ENCODE peak calls at places on chromosomes 6 and 20, in eight cellular contexts. One of them, this sample, is unnamed.

GRCh38 chr20:32772046-32772445 is 9.9 kb downstream of the DNMT3B start:
- DNase-seq in CD8-positive, alpha-beta T cell: no peak
- DNase-seq in osteocyte: no peak
- DNase-seq in HCT116: no peak
- DNase-seq in nucleus accumbens: no peak
- DNase-seq in ovary: no peak
- DNase-seq in effector CD8-positive, alpha-beta T cell: no peak
- DNase-seq in midbrain: no peak
- DNase-seq in this sample: no peak

GRCh38 chr20:11366660-11367059 is 551.0 kb upstream of the BTBD3 start:
- DNase-seq in nucleus accumbens: no peak
- DNase-seq in effector CD8-positive, alpha-beta T cell: no peak
- DNase-seq in osteocyte: no peak
- DNase-seq in midbrain: no peak
- DNase-seq in CD8-positive, alpha-beta T cell: no peak
- DNase-seq in HCT116: no peak
- DNase-seq in ovary: no peak
- DNase-seq in this sample: no peak

GRCh38 chr6:34908194-34908593 is 19.1 kb downstream of the ANKS1A start:
- DNase-seq in osteocyte: no peak
- DNase-seq in ovary: no peak
- DNase-seq in midbrain: no peak
- DNase-seq in HCT116: no peak
- DNase-seq in nucleus accumbens: no peak
- DNase-seq in effector CD8-positive, alpha-beta T cell: no peak
- DNase-seq in CD8-positive, alpha-beta T cell: no peak
- DNase-seq in this sample: no peak

GRCh38 chr20:3123542-3123941 is 36.1 kb downstream of the FASTKD5 start:
- DNase-seq in ovary: no peak
- DNase-seq in CD8-positive, alpha-beta T cell: no peak
- DNase-seq in nucleus accumbens: no peak
- DNase-seq in osteocyte: no peak
- DNase-seq in midbrain: no peak
- DNase-seq in HCT116: no peak
- DNase-seq in effector CD8-positive, alpha-beta T cell: no peak
- DNase-seq in this sample: no peak

GRCh38 chr6:106037060-106037459 is 49.1 kb upstream of the PRDM1 start:
- DNase-seq in CD8-positive, alpha-beta T cell: no peak
- DNase-seq in HCT116: no peak
- DNase-seq in midbrain: no peak
- DNase-seq in ovary: no peak
- DNase-seq in effector CD8-positive, alpha-beta T cell: no peak
- DNase-seq in nucleus accumbens: no peak
- DNase-seq in osteocyte: no peak
- DNase-seq in this sample: no peak

GRCh38 chr20:11271319-11271718 is 597.5 kb upstream of the JAG1 start:
- DNase-seq in CD8-positive, alpha-beta T cell: no peak
- DNase-seq in ovary: no peak
- DNase-seq in midbrain: no peak
- DNase-seq in nucleus accumbens: no peak
- DNase-seq in HCT116: no peak
- DNase-seq in osteocyte: no peak
- DNase-seq in effector CD8-positive, alpha-beta T cell: no peak
- DNase-seq in this sample: peak; percentile 67

GRCh38 chr6:144710207-144710606 is 425.1 kb downstream of the UTRN start:
- DNase-seq in nucleus accumbens: no peak
- DNase-seq in ovary: no peak
- DNase-seq in midbrain: no peak
- DNase-seq in HCT116: no peak
- DNase-seq in effector CD8-positive, alpha-beta T cell: no peak
- DNase-seq in osteocyte: no peak
- DNase-seq in CD8-positive, alpha-beta T cell: no peak
- DNase-seq in this sample: no peak

GRCh38 chr6:71373943-71374342 is 85.3 kb downstream of the OGFRL1 start:
- DNase-seq in effector CD8-positive, alpha-beta T cell: no peak
- DNase-seq in ovary: no peak
- DNase-seq in midbrain: no peak
- DNase-seq in osteocyte: no peak
- DNase-seq in CD8-positive, alpha-beta T cell: no peak
- DNase-seq in HCT116: no peak
- DNase-seq in nucleus accumbens: no peak
- DNase-seq in this sample: no peak

GRCh38 chr6:5946701-5947100 is 60.0 kb downstream of the NRN1 start:
- DNase-seq in midbrain: no peak
- DNase-seq in osteocyte: no peak
- DNase-seq in nucleus accumbens: no peak
- DNase-seq in CD8-positive, alpha-beta T cell: no peak
- DNase-seq in ovary: no peak
- DNase-seq in HCT116: no peak
- DNase-seq in effector CD8-positive, alpha-beta T cell: no peak
- DNase-seq in this sample: no peak

GRCh38 chr6:170456886-170457698 is 96.0 kb downstream of the PSMB1 start:
- DNase-seq in nucleus accumbens: no peak
- DNase-seq in ovary: no peak
- DNase-seq in effector CD8-positive, alpha-beta T cell: no peak
- DNase-seq in HCT116: no peak
- DNase-seq in CD8-positive, alpha-beta T cell: no peak
- DNase-seq in midbrain: no peak
- DNase-seq in osteocyte: no peak
- DNase-seq in this sample: peak; percentile 57

GRCh38 chr6:158605266-158605878 is 39.2 kb downstream of the DYNLT1 start:
- DNase-seq in effector CD8-positive, alpha-beta T cell: peak; percentile 8
- DNase-seq in midbrain: peak; percentile 68
- DNase-seq in ovary: peak; percentile 62
- DNase-seq in osteocyte: no peak
- DNase-seq in nucleus accumbens: no peak
- DNase-seq in CD8-positive, alpha-beta T cell: peak; percentile 52
- DNase-seq in HCT116: peak; percentile 48
- DNase-seq in this sample: peak; percentile 82

GRCh38 chr6:166516256-166516655 is 70.2 kb downstream of the RAMACL start:
- DNase-seq in effector CD8-positive, alpha-beta T cell: no peak
- DNase-seq in HCT116: no peak
- DNase-seq in CD8-positive, alpha-beta T cell: no peak
- DNase-seq in nucleus accumbens: no peak
- DNase-seq in midbrain: no peak
- DNase-seq in osteocyte: no peak
- DNase-seq in ovary: no peak
- DNase-seq in this sample: no peak

GRCh38 chr6:157812425-157813171 is 10.4 kb upstream of the SNX9 start:
- DNase-seq in osteocyte: no peak
- DNase-seq in effector CD8-positive, alpha-beta T cell: no peak
- DNase-seq in ovary: no peak
- DNase-seq in midbrain: no peak
- DNase-seq in CD8-positive, alpha-beta T cell: no peak
- DNase-seq in HCT116: no peak
- DNase-seq in nucleus accumbens: no peak
- DNase-seq in this sample: no peak

GRCh38 chr20:6678101-6678500 is 89.4 kb upstream of the BMP2 start:
- DNase-seq in midbrain: no peak
- DNase-seq in ovary: no peak
- DNase-seq in effector CD8-positive, alpha-beta T cell: no peak
- DNase-seq in HCT116: no peak
- DNase-seq in CD8-positive, alpha-beta T cell: no peak
- DNase-seq in osteocyte: no peak
- DNase-seq in nucleus accumbens: no peak
- DNase-seq in this sample: no peak

GRCh38 chr20:37994512-37994911 is 38.7 kb downstream of the TTI1 start:
- DNase-seq in midbrain: no peak
- DNase-seq in CD8-positive, alpha-beta T cell: no peak
- DNase-seq in HCT116: no peak
- DNase-seq in osteocyte: no peak
- DNase-seq in ovary: no peak
- DNase-seq in effector CD8-positive, alpha-beta T cell: no peak
- DNase-seq in nucleus accumbens: no peak
- DNase-seq in this sample: no peak

GRCh38 chr6:6148192-6148815 is 141.6 kb upstream of the NRN1 start:
- DNase-seq in nucleus accumbens: no peak
- DNase-seq in HCT116: no peak
- DNase-seq in midbrain: no peak
- DNase-seq in ovary: no peak
- DNase-seq in osteocyte: no peak
- DNase-seq in CD8-positive, alpha-beta T cell: no peak
- DNase-seq in effector CD8-positive, alpha-beta T cell: no peak
- DNase-seq in this sample: peak; percentile 51

GRCh38 chr20:63441777-63442493 is 30.5 kb downstream of the KCNQ2 start:
- DNase-seq in CD8-positive, alpha-beta T cell: peak; percentile 71
- DNase-seq in effector CD8-positive, alpha-beta T cell: peak; percentile 28
- DNase-seq in midbrain: peak; percentile 7
- DNase-seq in ovary: no peak
- DNase-seq in HCT116: peak; percentile 22
- DNase-seq in nucleus accumbens: no peak
- DNase-seq in osteocyte: no peak
- DNase-seq in this sample: peak; percentile 78

GRCh38 chr6:133241901-133242760 is 974 bp downstream of the EYA4 start:
- DNase-seq in effector CD8-positive, alpha-beta T cell: no peak
- DNase-seq in ovary: peak; percentile 15
- DNase-seq in CD8-positive, alpha-beta T cell: no peak
- DNase-seq in nucleus accumbens: no peak
- DNase-seq in midbrain: peak; percentile 25
- DNase-seq in osteocyte: no peak
- DNase-seq in HCT116: no peak
- DNase-seq in this sample: no peak

GRCh38 chr20:44092551-44093248 is 94.3 kb downstream of the JPH2 start:
- DNase-seq in ovary: no peak
- DNase-seq in HCT116: no peak
- DNase-seq in CD8-positive, alpha-beta T cell: no peak
- DNase-seq in midbrain: peak; percentile 3
- DNase-seq in effector CD8-positive, alpha-beta T cell: no peak
- DNase-seq in osteocyte: no peak
- DNase-seq in nucleus accumbens: no peak
- DNase-seq in this sample: peak; percentile 21

GRCh38 chr20:50093240-50093639 is 19.7 kb downstream of the UBE2V1 start:
- DNase-seq in CD8-positive, alpha-beta T cell: no peak
- DNase-seq in HCT116: no peak
- DNase-seq in midbrain: no peak
- DNase-seq in nucleus accumbens: no peak
- DNase-seq in effector CD8-positive, alpha-beta T cell: no peak
- DNase-seq in osteocyte: no peak
- DNase-seq in ovary: no peak
- DNase-seq in this sample: no peak

GRCh38 chr6:56637640-56638039 is 5.0 kb downstream of the DST start:
- DNase-seq in osteocyte: no peak
- DNase-seq in HCT116: peak; percentile 49
- DNase-seq in CD8-positive, alpha-beta T cell: no peak
- DNase-seq in nucleus accumbens: no peak
- DNase-seq in midbrain: peak; percentile 54
- DNase-seq in effector CD8-positive, alpha-beta T cell: no peak
- DNase-seq in ovary: no peak
- DNase-seq in this sample: peak; percentile 81

GRCh38 chr6:158000530-158001307 is 19.1 kb downstream of the SYNJ2 start:
- DNase-seq in osteocyte: no peak
- DNase-seq in nucleus accumbens: no peak
- DNase-seq in HCT116: no peak
- DNase-seq in ovary: no peak
- DNase-seq in effector CD8-positive, alpha-beta T cell: no peak
- DNase-seq in CD8-positive, alpha-beta T cell: no peak
- DNase-seq in midbrain: no peak
- DNase-seq in this sample: no peak

GRCh38 chr6:3330199-3330598 is 71.5 kb downstream of the PSMG4 start:
- DNase-seq in osteocyte: no peak
- DNase-seq in midbrain: no peak
- DNase-seq in effector CD8-positive, alpha-beta T cell: no peak
- DNase-seq in nucleus accumbens: no peak
- DNase-seq in CD8-positive, alpha-beta T cell: no peak
- DNase-seq in HCT116: no peak
- DNase-seq in ovary: no peak
- DNase-seq in this sample: no peak

GRCh38 chr6:152874267-152874666 is 108.6 kb downstream of the FBXO5 start:
- DNase-seq in ovary: no peak
- DNase-seq in nucleus accumbens: no peak
- DNase-seq in midbrain: no peak
- DNase-seq in osteocyte: no peak
- DNase-seq in effector CD8-positive, alpha-beta T cell: no peak
- DNase-seq in HCT116: no peak
- DNase-seq in CD8-positive, alpha-beta T cell: no peak
- DNase-seq in this sample: no peak

GRCh38 chr6:136598048-136598447 is 47.8 kb upstream of the MAP7 start:
- DNase-seq in CD8-positive, alpha-beta T cell: no peak
- DNase-seq in midbrain: no peak
- DNase-seq in nucleus accumbens: no peak
- DNase-seq in HCT116: no peak
- DNase-seq in ovary: no peak
- DNase-seq in osteocyte: no peak
- DNase-seq in effector CD8-positive, alpha-beta T cell: no peak
- DNase-seq in this sample: no peak

GRCh38 chr20:63891061-63892002 is 3.6 kb upstream of the DNAJC5 start:
- DNase-seq in HCT116: no peak
- DNase-seq in nucleus accumbens: no peak
- DNase-seq in effector CD8-positive, alpha-beta T cell: no peak
- DNase-seq in CD8-positive, alpha-beta T cell: no peak
- DNase-seq in ovary: no peak
- DNase-seq in osteocyte: no peak
- DNase-seq in midbrain: no peak
- DNase-seq in this sample: no peak

GRCh38 chr6:3052481-3053230 is 15.6 kb upstream of the RIPK1 start:
- DNase-seq in nucleus accumbens: no peak
- DNase-seq in effector CD8-positive, alpha-beta T cell: no peak
- DNase-seq in midbrain: no peak
- DNase-seq in ovary: no peak
- DNase-seq in CD8-positive, alpha-beta T cell: no peak
- DNase-seq in osteocyte: no peak
- DNase-seq in HCT116: no peak
- DNase-seq in this sample: peak; percentile 12

This sample was measured in cerebellar cortex.